ENCODE peak calls at places on chromosome 6, in six cellular contexts. One of them, this sample, is unnamed.
A peak's percentile ranks its signal among the peaks of the same experiment; 100 is the strongest.

GRCh38 chr6:107941627-107942026 is 16.4 kb downstream of the SEC63 start:
- DNase-seq in stimulated activated naive B cell treated with anti-CD40 and anti-IgM and Interleukin-4, amounts not matched to agents 10 μg/mL and 1 μg/mL and 100 μg/mL, for 72 hours: no peak
- DNase-seq in NCI-H526: no peak
- DNase-seq in COR-L47: no peak
- DNase-seq in heart left ventricle: no peak
- DNase-seq in cardiac fibroblast: no peak
- DNase-seq in this sample: no peak

GRCh38 chr6:170018422-170019258 is 267.2 kb downstream of the ERMARD start:
- DNase-seq in cardiac fibroblast: no peak
- DNase-seq in heart left ventricle: no peak
- DNase-seq in stimulated activated naive B cell treated with anti-CD40 and anti-IgM and Interleukin-4, amounts not matched to agents 10 μg/mL and 1 μg/mL and 100 μg/mL, for 72 hours: no peak
- DNase-seq in COR-L47: no peak
- DNase-seq in NCI-H526: no peak
- DNase-seq in this sample: no peak

GRCh38 chr6:31578461-31579118 is 3.2 kb downstream of the TNF start:
- DNase-seq in COR-L47: no peak
- DNase-seq in heart left ventricle: no peak
- DNase-seq in cardiac fibroblast: no peak
- DNase-seq in NCI-H526: no peak
- DNase-seq in stimulated activated naive B cell treated with anti-CD40 and anti-IgM and Interleukin-4, amounts not matched to agents 10 μg/mL and 1 μg/mL and 100 μg/mL, for 72 hours: no peak
- DNase-seq in this sample: no peak

GRCh38 chr6:161684721-161685120 is 410.9 kb upstream of the AGPAT4 start:
- DNase-seq in stimulated activated naive B cell treated with anti-CD40 and anti-IgM and Interleukin-4, amounts not matched to agents 10 μg/mL and 1 μg/mL and 100 μg/mL, for 72 hours: no peak
- DNase-seq in cardiac fibroblast: no peak
- DNase-seq in heart left ventricle: no peak
- DNase-seq in NCI-H526: no peak
- DNase-seq in COR-L47: no peak
- DNase-seq in this sample: no peak

GRCh38 chr6:551405-551804 is 105.5 kb downstream of the HUS1B start:
- DNase-seq in stimulated activated naive B cell treated with anti-CD40 and anti-IgM and Interleukin-4, amounts not matched to agents 10 μg/mL and 1 μg/mL and 100 μg/mL, for 72 hours: peak; percentile 6
- DNase-seq in COR-L47: no peak
- DNase-seq in cardiac fibroblast: peak; percentile 19
- DNase-seq in NCI-H526: no peak
- DNase-seq in heart left ventricle: no peak
- DNase-seq in this sample: no peak

GRCh38 chr6:33716379-33716778 is 4.9 kb upstream of the UQCC2 start:
- DNase-seq in heart left ventricle: no peak
- DNase-seq in stimulated activated naive B cell treated with anti-CD40 and anti-IgM and Interleukin-4, amounts not matched to agents 10 μg/mL and 1 μg/mL and 100 μg/mL, for 72 hours: no peak
- DNase-seq in COR-L47: peak; percentile 59
- DNase-seq in NCI-H526: no peak
- DNase-seq in cardiac fibroblast: no peak
- DNase-seq in this sample: no peak

GRCh38 chr6:52571099-52571755 is 5.6 kb downstream of the TRAM2 start:
- DNase-seq in COR-L47: no peak
- DNase-seq in heart left ventricle: no peak
- DNase-seq in stimulated activated naive B cell treated with anti-CD40 and anti-IgM and Interleukin-4, amounts not matched to agents 10 μg/mL and 1 μg/mL and 100 μg/mL, for 72 hours: no peak
- DNase-seq in cardiac fibroblast: no peak
- DNase-seq in NCI-H526: peak; percentile 44
- DNase-seq in this sample: no peak

GRCh38 chr6:40722553-40723258 is 135.5 kb upstream of the LRFN2 start:
- DNase-seq in stimulated activated naive B cell treated with anti-CD40 and anti-IgM and Interleukin-4, amounts not matched to agents 10 μg/mL and 1 μg/mL and 100 μg/mL, for 72 hours: no peak
- DNase-seq in heart left ventricle: no peak
- DNase-seq in COR-L47: no peak
- DNase-seq in NCI-H526: no peak
- DNase-seq in cardiac fibroblast: no peak
- DNase-seq in this sample: no peak

This sample was measured in hippocampal formation.